ENCODE peak calls at places on chromosomes 4 and X, in six cellular contexts. One of them, this sample, is unnamed.

GRCh38 chrX:101450951-101451350 is 34.3 kb upstream of the ARMCX4 start:
- DNase-seq in transverse colon: no peak
- DNase-seq in HepG2: no peak
- DNase-seq in CD4-positive, alpha-beta T cell: no peak
- DNase-seq in GM12878: no peak
- DNase-seq in thyroid gland: peak
- DNase-seq in this sample: no peak

GRCh38 chr4:41933997-41934812 is 1.0 kb upstream of the TMEM33 start:
- DNase-seq in transverse colon: no peak
- DNase-seq in HepG2: peak
- DNase-seq in CD4-positive, alpha-beta T cell: no peak
- DNase-seq in GM12878: no peak
- DNase-seq in thyroid gland: no peak
- DNase-seq in this sample: no peak

GRCh38 chr4:105135746-105136145 is 10.9 kb upstream of the TET2 start:
- DNase-seq in transverse colon: no peak
- DNase-seq in HepG2: no peak
- DNase-seq in CD4-positive, alpha-beta T cell: no peak
- DNase-seq in GM12878: no peak
- DNase-seq in thyroid gland: no peak
- DNase-seq in this sample: no peak

GRCh38 chr4:121650741-121651140 is 46.0 kb downstream of the ANXA5 start:
- DNase-seq in transverse colon: no peak
- DNase-seq in HepG2: no peak
- DNase-seq in CD4-positive, alpha-beta T cell: no peak
- DNase-seq in GM12878: no peak
- DNase-seq in thyroid gland: no peak
- DNase-seq in this sample: no peak

GRCh38 chrX:11575332-11575731 is 90.4 kb downstream of the ARHGAP6 start:
- DNase-seq in transverse colon: no peak
- DNase-seq in HepG2: no peak
- DNase-seq in CD4-positive, alpha-beta T cell: no peak
- DNase-seq in GM12878: no peak
- DNase-seq in thyroid gland: no peak
- DNase-seq in this sample: no peak

GRCh38 chrX:22689290-22689689 is 310.5 kb upstream of the DDX53 start:
- DNase-seq in transverse colon: no peak
- DNase-seq in HepG2: no peak
- DNase-seq in CD4-positive, alpha-beta T cell: no peak
- DNase-seq in GM12878: no peak
- DNase-seq in thyroid gland: no peak
- DNase-seq in this sample: no peak

GRCh38 chr4:31175242-31175910 is 455.2 kb downstream of the PCDH7 start:
- DNase-seq in transverse colon: no peak
- DNase-seq in HepG2: no peak
- DNase-seq in CD4-positive, alpha-beta T cell: no peak
- DNase-seq in GM12878: no peak
- DNase-seq in thyroid gland: no peak
- DNase-seq in this sample: no peak

GRCh38 chr4:185839204-185839712 is 27.3 kb upstream of the SORBS2 start:
- DNase-seq in transverse colon: peak
- DNase-seq in HepG2: no peak
- DNase-seq in CD4-positive, alpha-beta T cell: no peak
- DNase-seq in GM12878: no peak
- DNase-seq in thyroid gland: peak
- DNase-seq in this sample: no peak

GRCh38 chr4:138734746-138735145 is 280.8 kb upstream of the NOCT start:
- DNase-seq in transverse colon: no peak
- DNase-seq in HepG2: no peak
- DNase-seq in CD4-positive, alpha-beta T cell: no peak
- DNase-seq in GM12878: no peak
- DNase-seq in thyroid gland: no peak
- DNase-seq in this sample: no peak

GRCh38 chr4:4901877-4902276 is 42.4 kb downstream of the MSX1 start:
- DNase-seq in transverse colon: no peak
- DNase-seq in HepG2: no peak
- DNase-seq in CD4-positive, alpha-beta T cell: no peak
- DNase-seq in GM12878: no peak
- DNase-seq in thyroid gland: no peak
- DNase-seq in this sample: no peak

GRCh38 chr4:185566425-185566824 is 31.1 kb upstream of the PDLIM3 start:
- DNase-seq in transverse colon: no peak
- DNase-seq in HepG2: no peak
- DNase-seq in CD4-positive, alpha-beta T cell: no peak
- DNase-seq in GM12878: no peak
- DNase-seq in thyroid gland: no peak
- DNase-seq in this sample: no peak

GRCh38 chrX:35726176-35726575 is 72.0 kb upstream of the MAGEB16 start:
- DNase-seq in transverse colon: no peak
- DNase-seq in HepG2: no peak
- DNase-seq in CD4-positive, alpha-beta T cell: no peak
- DNase-seq in GM12878: no peak
- DNase-seq in thyroid gland: no peak
- DNase-seq in this sample: no peak

GRCh38 chr4:31039382-31039781 is 319.2 kb downstream of the PCDH7 start:
- DNase-seq in transverse colon: no peak
- DNase-seq in HepG2: no peak
- DNase-seq in CD4-positive, alpha-beta T cell: no peak
- DNase-seq in GM12878: no peak
- DNase-seq in thyroid gland: no peak
- DNase-seq in this sample: no peak

GRCh38 chrX:16851421-16851820 is 18.7 kb downstream of the RBBP7 start:
- DNase-seq in transverse colon: no peak
- DNase-seq in HepG2: no peak
- DNase-seq in CD4-positive, alpha-beta T cell: no peak
- DNase-seq in GM12878: no peak
- DNase-seq in thyroid gland: no peak
- DNase-seq in this sample: no peak

GRCh38 chr4:155616112-155616511 is 50.5 kb upstream of the GUCY1A1 start:
- DNase-seq in transverse colon: no peak
- DNase-seq in HepG2: no peak
- DNase-seq in CD4-positive, alpha-beta T cell: no peak
- DNase-seq in GM12878: no peak
- DNase-seq in thyroid gland: no peak
- DNase-seq in this sample: no peak

GRCh38 chrX:20594985-20595384 is 328.3 kb upstream of the RPS6KA3 start:
- DNase-seq in transverse colon: no peak
- DNase-seq in HepG2: peak
- DNase-seq in CD4-positive, alpha-beta T cell: no peak
- DNase-seq in GM12878: no peak
- DNase-seq in thyroid gland: no peak
- DNase-seq in this sample: no peak

GRCh38 chr4:61202100-61202637 is 2.0 kb downstream of the ADGRL3 start:
- DNase-seq in transverse colon: no peak
- DNase-seq in HepG2: no peak
- DNase-seq in CD4-positive, alpha-beta T cell: no peak
- DNase-seq in GM12878: no peak
- DNase-seq in thyroid gland: no peak
- DNase-seq in this sample: no peak

GRCh38 chr4:99077177-99077576 is 11.4 kb downstream of the ADH5 start:
- DNase-seq in transverse colon: no peak
- DNase-seq in HepG2: no peak
- DNase-seq in CD4-positive, alpha-beta T cell: no peak
- DNase-seq in GM12878: no peak
- DNase-seq in thyroid gland: peak
- DNase-seq in this sample: no peak

GRCh38 chr4:153794001-153794400 is 5.1 kb upstream of the SFRP2 start:
- DNase-seq in transverse colon: no peak
- DNase-seq in HepG2: no peak
- DNase-seq in CD4-positive, alpha-beta T cell: no peak
- DNase-seq in GM12878: no peak
- DNase-seq in thyroid gland: no peak
- DNase-seq in this sample: no peak

GRCh38 chr4:82900016-82900334 is 560 bp upstream of the THAP9 start:
- DNase-seq in transverse colon: no peak
- DNase-seq in HepG2: no peak
- DNase-seq in CD4-positive, alpha-beta T cell: peak
- DNase-seq in GM12878: peak
- DNase-seq in thyroid gland: no peak
- DNase-seq in this sample: no peak

GRCh38 chrX:70479197-70479969 is 34.7 kb downstream of the DLG3 start:
- DNase-seq in transverse colon: peak
- DNase-seq in HepG2: peak
- DNase-seq in CD4-positive, alpha-beta T cell: no peak
- DNase-seq in GM12878: no peak
- DNase-seq in thyroid gland: no peak
- DNase-seq in this sample: no peak

GRCh38 chr4:181966084-181966483 is 277.1 kb upstream of the TENM3 start:
- DNase-seq in transverse colon: no peak
- DNase-seq in HepG2: no peak
- DNase-seq in CD4-positive, alpha-beta T cell: no peak
- DNase-seq in GM12878: no peak
- DNase-seq in thyroid gland: no peak
- DNase-seq in this sample: no peak

GRCh38 chr4:114386637-114387233 is 211.9 kb upstream of the UGT8 start:
- DNase-seq in transverse colon: no peak
- DNase-seq in HepG2: peak
- DNase-seq in CD4-positive, alpha-beta T cell: no peak
- DNase-seq in GM12878: peak
- DNase-seq in thyroid gland: no peak
- DNase-seq in this sample: no peak

GRCh38 chr4:103499094-103499493 is 220.7 kb downstream of the TACR3 start:
- DNase-seq in transverse colon: no peak
- DNase-seq in HepG2: no peak
- DNase-seq in CD4-positive, alpha-beta T cell: no peak
- DNase-seq in GM12878: no peak
- DNase-seq in thyroid gland: no peak
- DNase-seq in this sample: no peak

GRCh38 chrX:152530967-152531366 is 79.9 kb upstream of the GABRA3 start:
- DNase-seq in transverse colon: no peak
- DNase-seq in HepG2: no peak
- DNase-seq in CD4-positive, alpha-beta T cell: no peak
- DNase-seq in GM12878: no peak
- DNase-seq in thyroid gland: no peak
- DNase-seq in this sample: no peak

DNA sequence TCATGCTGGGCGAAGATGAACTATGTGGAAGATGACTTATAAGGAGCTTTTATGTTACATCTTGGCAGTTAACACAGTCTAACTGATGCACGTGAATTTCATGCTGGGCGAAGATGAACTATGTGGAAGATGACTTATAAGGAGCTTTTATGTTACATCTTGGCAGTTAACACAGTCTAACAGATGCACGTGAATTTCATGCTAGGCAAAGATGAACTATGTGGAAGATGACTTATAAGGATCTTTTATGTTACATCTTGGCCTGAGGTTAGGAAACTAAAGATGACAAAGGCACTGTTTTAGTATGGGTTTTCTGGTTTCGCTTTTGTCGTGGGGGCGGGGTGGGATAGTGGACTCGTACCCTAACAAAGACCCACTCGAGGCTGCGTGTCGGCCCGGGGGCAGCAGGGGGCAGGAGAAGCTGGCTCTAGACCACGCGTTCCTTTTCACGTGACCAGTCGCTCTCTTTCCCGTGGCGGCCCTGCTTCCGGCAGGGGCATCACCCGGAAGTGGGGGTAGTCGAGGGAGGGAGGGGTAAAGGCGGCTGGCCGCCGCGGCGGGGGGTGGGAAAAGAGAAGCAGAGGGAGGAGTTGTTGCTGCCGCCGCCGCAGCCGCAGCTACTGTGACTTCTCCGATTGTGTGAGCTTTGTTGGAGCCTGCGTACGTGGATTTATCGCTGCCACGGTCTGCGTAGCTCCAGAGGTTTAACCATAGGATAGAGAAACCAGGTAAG is at the start of gene ATP7A:
- DNase-seq in transverse colon: peak
- DNase-seq in HepG2: peak
- DNase-seq in CD4-positive, alpha-beta T cell: peak
- DNase-seq in GM12878: peak
- DNase-seq in thyroid gland: peak
- DNase-seq in this sample: peak
- TF ChIP-seq CTCF in transverse colon: peak
- TF ChIP-seq CTCF in HepG2: peak
- TF ChIP-seq CTCF in CD4-positive, alpha-beta T cell: peak
- TF ChIP-seq CTCF in GM12878: peak
- TF ChIP-seq CTCF in thyroid gland: no peak
- TF ChIP-seq CTCF in this sample: no peak

DNA sequence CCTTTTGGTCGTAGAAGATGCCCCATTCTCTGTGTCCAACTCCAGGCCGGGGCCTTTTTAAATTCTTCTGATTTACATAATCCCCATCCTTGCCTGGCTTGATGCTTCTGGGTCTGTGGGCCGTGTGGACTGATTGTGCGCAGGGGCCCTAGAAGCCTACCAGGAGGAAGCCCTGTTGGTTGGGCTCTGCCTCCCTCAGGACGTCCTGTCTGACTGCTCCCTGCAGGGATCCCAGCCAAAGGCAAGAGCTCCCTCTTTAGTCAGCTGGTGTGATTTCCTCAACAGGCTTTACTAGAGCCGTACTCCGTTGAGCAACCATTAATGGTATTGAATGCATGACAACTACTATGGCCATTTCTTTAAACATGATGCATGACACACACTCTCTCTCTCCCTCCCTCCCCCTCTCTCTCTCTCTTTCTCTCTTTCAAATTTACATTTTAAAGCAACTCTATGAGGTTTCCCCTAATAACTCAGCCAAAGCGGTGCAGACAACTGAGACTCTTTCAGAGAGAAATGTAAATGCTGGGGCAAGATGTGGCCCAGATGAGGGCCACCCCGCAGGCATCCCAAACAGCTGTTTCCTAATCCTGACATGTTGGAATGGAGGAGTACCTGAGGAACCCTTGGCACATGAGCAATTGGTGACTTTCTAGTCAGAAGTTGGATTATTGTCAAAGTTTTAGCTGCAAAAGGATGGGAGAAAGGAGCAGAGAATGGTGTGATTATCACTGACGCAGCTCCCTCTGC is 117.3 kb downstream of the DRD5 start:
- DNase-seq in transverse colon: peak
- DNase-seq in HepG2: peak
- DNase-seq in CD4-positive, alpha-beta T cell: no peak
- DNase-seq in GM12878: no peak
- DNase-seq in thyroid gland: peak
- DNase-seq in this sample: no peak
- H3K27ac ChIP-seq in transverse colon: no peak
- H3K27ac ChIP-seq in HepG2: no peak
- H3K27ac ChIP-seq in CD4-positive, alpha-beta T cell: no peak
- H3K27ac ChIP-seq in GM12878: no peak
- H3K27ac ChIP-seq in thyroid gland: no peak
- H3K27ac ChIP-seq in this sample: no peak

GRCh38 chrX:155534800-155535199 is 76.4 kb upstream of the F8A3 start:
- DNase-seq in transverse colon: no peak
- DNase-seq in HepG2: no peak
- DNase-seq in CD4-positive, alpha-beta T cell: no peak
- DNase-seq in GM12878: no peak
- DNase-seq in thyroid gland: no peak
- DNase-seq in this sample: no peak
- TF ChIP-seq CTCF in transverse colon: no peak
- TF ChIP-seq CTCF in HepG2: no peak
- TF ChIP-seq CTCF in CD4-positive, alpha-beta T cell: no peak
- TF ChIP-seq CTCF in GM12878: no peak
- TF ChIP-seq CTCF in thyroid gland: no peak
- TF ChIP-seq CTCF in this sample: no peak

GRCh38 chr4:123411514-123411913 is 14.9 kb downstream of the SPRY1 start:
- DNase-seq in transverse colon: no peak
- DNase-seq in HepG2: no peak
- DNase-seq in CD4-positive, alpha-beta T cell: no peak
- DNase-seq in GM12878: no peak
- DNase-seq in thyroid gland: no peak
- DNase-seq in this sample: no peak
- H3K27ac ChIP-seq in transverse colon: peak
- H3K27ac ChIP-seq in HepG2: peak
- H3K27ac ChIP-seq in CD4-positive, alpha-beta T cell: no peak
- H3K27ac ChIP-seq in GM12878: peak
- H3K27ac ChIP-seq in thyroid gland: peak
- H3K27ac ChIP-seq in this sample: no peak